ENCODE peak calls at places on chromosomes 7 and 10, in six cellular contexts. R is PC-3, D is OCI-LY7, Q is hepatocyte, P is HCT116, V is GM23248. I is an unnamed sample. For H3K4me1 and H3K79me2, the result is how much of the 10 kb centered on the place peaks cover.

GRCh38 chr7:55019329-55019690 is 493 bp downstream of the EGFR start:
- DNase-seq in R (peak), V (peak), Q (peak), P (no peak), D (no peak), I (peak)

GRCh38 chr7:24982917-24983316 is 2.9 kb upstream of the OSBPL3 start:
- DNase-seq in Q (no peak), D (no peak), P (no peak), R (peak), V (peak), I (peak)

GRCh38 chr10:71084061-71084817 is 128.1 kb upstream of the UNC5B start:
- DNase-seq in V (no peak), R (no peak), D (no peak), Q (no peak), P (no peak), I (no peak)

GRCh38 chr10:101818958-101819633 is 852 bp upstream of the OGA start:
- DNase-seq in P (no peak), V (no peak), R (peak), Q (peak), D (no peak), I (peak)

GRCh38 chr7:157692156-157693011 is 355.6 kb downstream of the DNAJB6 start:
- DNase-seq in D (no peak), Q (no peak), P (no peak), R (no peak), V (no peak), I (peak)

GRCh38 chr10:89242840-89243586 is 8.6 kb downstream of the LIPA start:
- DNase-seq in V (no peak), R (no peak), Q (no peak), D (no peak), P (no peak), I (no peak)

GRCh38 chr10:66246177-66246576 is 679.7 kb upstream of the LRRTM3 start:
- DNase-seq in P (no peak), R (no peak), D (no peak), Q (no peak), V (no peak), I (no peak)

GRCh38 chr10:21528452-21529235 is 3.2 kb upstream of the SKIDA1 start:
- DNase-seq in V (no peak), D (no peak), Q (no peak), P (no peak), R (no peak), I (peak)

GRCh38 chr7:64504581-64505120 is 58.2 kb downstream of the ZNF680 start:
- DNase-seq in P (no peak), Q (no peak), D (peak), R (no peak), V (no peak), I (no peak)

GRCh38 chr7:18700147-18700546 is 204.6 kb downstream of the HDAC9 start:
- DNase-seq in R (peak), V (no peak), D (peak), P (peak), Q (no peak), I (peak)

GRCh38 chr7:107972075-107972482 is 30.9 kb downstream of the LAMB1 start:
- DNase-seq in P (no peak), Q (peak), D (no peak), R (no peak), V (peak), I (no peak)

GRCh38 chr7:7956531-7957221 is 11.9 kb upstream of the GLCCI1 start:
- DNase-seq in Q (no peak), P (no peak), V (peak), R (peak), D (no peak), I (no peak)

GRCh38 chr10:21488246-21488953 is 37.1 kb downstream of the SKIDA1 start:
- DNase-seq in D (no peak), Q (no peak), R (no peak), P (no peak), V (no peak), I (no peak)

GRCh38 chr7:37342665-37343471 is 105.8 kb downstream of the ELMO1 start:
- DNase-seq in V (no peak), D (peak), Q (no peak), P (no peak), R (no peak), I (no peak)

GRCh38 chr10:132115736-132116135 is 50.0 kb downstream of the JAKMIP3 start:
- DNase-seq in P (no peak), Q (no peak), D (no peak), R (no peak), V (no peak), I (no peak)

GRCh38 chr10:131315343-131315742 is 3.8 kb upstream of the TCERG1L start:
- DNase-seq in D (no peak), V (no peak), Q (peak), R (no peak), P (no peak), I (no peak)

GRCh38 chr7:45715471-45716352 is 141.5 kb downstream of the ADCY1 start:
- DNase-seq in Q (no peak), R (no peak), D (no peak), V (no peak), P (no peak), I (no peak)

GRCh38 chr10:119541046-119541445 is 1.5 kb downstream of the RGS10 start:
- DNase-seq in P (no peak), Q (no peak), V (peak), D (no peak), R (peak), I (no peak)

GRCh38 chr7:104650991-104651680 is 322.7 kb downstream of the LHFPL3 start:
- DNase-seq in V (no peak), Q (no peak), P (no peak), D (no peak), R (no peak), I (no peak)

GRCh38 chr7:41881313-41882130 is 178.6 kb upstream of the INHBA start:
- DNase-seq in V (no peak), P (no peak), R (no peak), D (peak), Q (no peak), I (no peak)

GRCh38 chr7:1542841-1543747 is 12.6 kb downstream of the MAFK start:
- DNase-seq in R (no peak), V (no peak), P (no peak), Q (no peak), D (no peak), I (no peak)

GRCh38 chr10:42690449-42691360 is 52.3 kb upstream of the ZNF33B start:
- DNase-seq in P (peak), D (no peak), R (peak), Q (no peak), V (no peak), I (no peak)

GRCh38 chr10:26378763-26379361 is 59.3 kb upstream of the APBB1IP start:
- DNase-seq in Q (no peak), V (peak), D (no peak), P (no peak), R (no peak), I (no peak)

GRCh38 chr10:119831656-119832055 is 41.0 kb downstream of the MCMBP start:
- DNase-seq in Q (no peak), V (no peak), R (no peak), D (no peak), P (no peak), I (no peak)

GRCh38 chr10:8042032-8042863 is 12.2 kb upstream of the GATA3 start:
- DNase-seq in P (no peak), D (no peak), V (no peak), Q (no peak), R (no peak), I (peak)

GRCh38 chr10:113552014-113552413 is 839 bp upstream of the HABP2 start:
- DNase-seq in V (no peak), Q (no peak), D (no peak), P (no peak), R (peak), I (no peak)

GRCh38 chr7:105268511-105269392 is 120.0 kb downstream of the SRPK2 start:
- DNase-seq in D (peak), V (peak), Q (peak), R (peak), P (no peak), I (no peak)

GRCh38 chr10:79084012-79084971 is 15.5 kb downstream of the ZMIZ1 start:
- DNase-seq in V (peak), R (peak), P (no peak), Q (peak), D (peak), I (no peak)

GRCh38 chr7:15158141-15158810 is 255.7 kb upstream of the DGKB start:
- DNase-seq in Q (no peak), R (no peak), V (peak), P (no peak), D (no peak), I (no peak)

GRCh38 chr7:142815099-142815498 is 39.8 kb upstream of the EPHB6 start:
- DNase-seq in D (no peak), Q (no peak), R (no peak), P (no peak), V (no peak), I (no peak)

GRCh38 chr7:17544401-17544800 is 245.9 kb downstream of the AHR start:
- DNase-seq in Q (no peak), D (no peak), V (no peak), P (no peak), R (no peak), I (no peak)

GRCh38 chr10:97715259-97715874 is 1.8 kb downstream of the MARVELD1 start:
- DNase-seq in P (no peak), Q (no peak), D (no peak), V (peak), R (no peak), I (peak)

GRCh38 chr10:4825456-4825867 is 545 bp upstream of the AKR1E2 start:
- DNase-seq in P (no peak), D (no peak), V (no peak), Q (no peak), R (no peak), I (no peak)

GRCh38 chr10:91514684-91515253 is 104.6 kb downstream of the HECTD2 start:
- DNase-seq in R (no peak), D (no peak), P (no peak), Q (no peak), V (no peak), I (no peak)
- H3K4me1 ChIP-seq in R (under half), D (under half), P (under half), Q (under half), V (half or more), I (under half)

DNA sequence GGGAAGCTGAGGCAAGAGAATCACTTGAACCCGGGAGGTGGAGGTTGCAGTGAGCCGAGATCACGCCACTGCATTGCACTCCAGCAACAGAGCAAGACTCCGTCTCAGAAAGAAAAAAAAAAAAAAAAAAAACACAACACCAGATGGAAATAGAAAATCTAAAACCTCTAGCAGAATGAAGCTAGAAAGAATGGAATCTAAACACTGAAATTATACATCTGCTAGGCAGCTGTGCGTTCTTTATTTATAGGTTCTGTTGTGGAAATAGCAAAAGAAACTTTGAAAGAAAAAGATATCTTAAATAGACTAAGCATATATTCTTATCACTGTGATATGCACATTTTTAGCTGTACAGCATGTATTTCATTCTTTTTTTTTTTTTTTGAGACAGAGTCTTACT is 17.1 kb downstream of the BMPR1A start:
- DNase-seq in Q (no peak), D (no peak), P (no peak), V (no peak), R (no peak), I (no peak)
- H3K79me2 ChIP-seq in Q (half or more), D (under half), P (half or more), V (half or more), R (under half), I (half or more)

DNA sequence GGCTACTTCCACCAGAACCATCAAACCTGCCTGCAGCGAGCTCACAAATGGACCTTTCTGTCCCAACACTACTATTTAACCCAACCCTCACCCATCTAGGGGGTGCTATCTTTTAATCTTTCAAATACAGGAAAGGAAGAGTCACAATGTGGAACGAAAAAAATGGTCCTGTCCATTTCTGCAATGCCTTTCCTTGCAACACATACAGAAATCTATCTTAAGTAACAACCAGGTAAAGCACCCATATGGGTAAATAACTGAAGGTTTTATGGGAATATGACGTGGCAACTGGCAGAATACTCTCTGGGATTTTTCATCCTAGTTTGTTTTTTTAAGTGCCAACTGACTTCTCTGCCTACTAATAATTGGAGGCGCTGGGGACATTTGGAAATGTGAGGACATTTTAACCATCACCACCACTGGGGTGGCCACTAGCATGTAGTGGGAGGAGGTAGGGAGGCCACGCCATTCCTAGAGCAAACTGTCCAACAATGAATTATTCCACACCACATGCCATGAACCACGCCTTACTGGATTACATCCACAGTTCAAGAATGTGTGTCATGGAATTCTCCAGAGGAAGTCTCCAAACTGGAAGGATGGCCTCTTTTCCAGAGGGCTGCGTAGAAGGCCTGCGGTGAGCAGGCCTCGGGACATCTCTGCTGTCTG is 24.5 kb downstream of the TNS3 start:
- DNase-seq in P (no peak), D (no peak), V (peak), R (peak), Q (no peak), I (no peak)
- TF ChIP-seq EZH2phosphoT487 in P (no peak), D (no peak), V (no peak), R (no peak), Q (no peak), I (no peak)

GRCh38 chr7:127938588-127938987 is 92.6 kb downstream of the LRRC4 start:
- DNase-seq in R (peak), D (no peak), Q (peak), P (no peak), V (peak), I (no peak)

GRCh38 chr7:127943541-127944521 is 87.4 kb downstream of the LRRC4 start:
- DNase-seq in V (peak), Q (peak), R (no peak), P (no peak), D (no peak), I (peak)

GRCh38 chr7:127940365-127941160 is 90.7 kb downstream of the LRRC4 start:
- DNase-seq in R (no peak), V (peak), Q (no peak), D (no peak), P (no peak), I (peak)

GRCh38 chr7:127937066-127937680 is 94.1 kb downstream of the LRRC4 start:
- DNase-seq in D (no peak), R (no peak), V (no peak), P (no peak), Q (no peak), I (no peak)

GRCh38 chr7:127941471-127941870 is 89.8 kb downstream of the LRRC4 start:
- DNase-seq in R (no peak), P (no peak), D (no peak), V (no peak), Q (no peak), I (no peak)
- H3K4me1 ChIP-seq in R (under half), P (under half), D (under half), V (under half), Q (under half), I (under half)

GRCh38 chr7:152383341-152384234 is 52.2 kb downstream of the KMT2C start:
- DNase-seq in D (no peak), R (no peak), Q (no peak), V (peak), P (no peak), I (no peak)
- H3K79me2 ChIP-seq in D (half or more), R (half or more), Q (half or more), V (half or more), P (under half), I (half or more)

DNA sequence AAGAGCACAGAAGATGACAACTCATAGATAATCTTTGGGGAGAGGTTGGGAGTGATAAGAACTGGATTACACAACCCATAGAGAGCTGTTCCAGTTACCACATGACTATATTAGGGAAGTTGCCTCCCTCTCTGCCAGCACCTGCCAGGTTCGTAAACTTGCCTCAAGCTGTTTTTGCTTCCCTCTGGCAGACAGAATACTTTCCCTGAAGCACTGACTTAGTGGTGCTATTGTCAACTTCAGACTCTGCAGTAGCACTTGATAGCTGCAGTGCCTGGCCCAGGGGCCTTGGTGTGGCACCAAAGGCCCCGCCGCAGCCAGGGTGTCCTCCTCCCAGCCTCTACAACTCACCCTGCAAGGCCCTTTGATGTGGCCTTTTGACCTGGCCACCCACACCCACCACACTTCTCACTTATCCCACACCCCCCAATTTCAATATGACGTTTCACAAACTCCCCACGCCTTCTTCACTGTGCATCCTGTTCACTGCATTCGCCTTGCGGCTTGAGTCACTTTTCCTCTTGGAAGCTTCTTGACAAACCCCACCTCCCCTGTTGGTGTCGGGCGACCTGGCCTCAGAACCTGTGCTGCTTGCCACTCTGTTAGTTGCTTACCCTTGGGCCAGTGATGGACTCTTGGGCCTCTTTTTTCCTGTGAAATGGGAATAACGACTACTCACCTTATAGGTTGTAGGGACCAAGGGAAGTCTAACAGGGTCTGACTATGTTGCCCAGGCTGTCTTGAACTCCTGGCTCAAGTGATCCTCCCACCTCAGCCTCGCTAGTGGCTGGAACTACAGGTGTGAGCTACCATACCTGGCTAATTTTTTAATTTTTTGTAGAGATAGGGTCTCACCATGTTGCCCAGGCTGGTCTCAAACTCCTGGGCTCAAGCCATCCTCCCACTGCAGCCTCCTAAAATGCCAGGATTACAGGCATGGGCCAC is 50.2 kb upstream of the PODXL start:
- DNase-seq in R (peak), V (peak), D (no peak), P (no peak), Q (no peak), I (peak)
- TF ChIP-seq EZH2phosphoT487 in R (no peak), V (no peak), D (no peak), P (no peak), Q (no peak), I (no peak)

DNA sequence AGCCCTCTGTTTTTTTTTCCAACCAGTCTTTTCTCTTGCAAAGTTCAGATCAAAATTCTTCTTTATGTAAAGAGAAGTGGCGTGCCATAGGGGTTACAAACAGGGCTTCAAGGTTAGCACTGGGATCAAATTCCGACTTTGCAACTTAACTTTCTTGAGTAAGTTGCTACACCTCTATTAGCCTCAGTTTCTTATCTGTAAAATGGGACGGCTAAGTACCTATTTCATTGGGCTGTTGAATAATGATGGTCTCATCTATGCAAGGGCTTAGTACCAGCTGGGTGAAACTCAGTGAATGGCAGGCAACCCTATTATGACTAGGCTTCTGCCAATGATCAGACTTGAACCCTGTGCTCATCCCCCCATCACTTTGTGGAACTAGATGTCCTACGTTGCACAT is 33.9 kb downstream of the ITPRIP start:
- DNase-seq in R (no peak), V (no peak), P (no peak), Q (no peak), D (no peak), I (no peak)
- H3K4me1 ChIP-seq in R (under half), V (under half), P (under half), Q (under half), D (under half), I (under half)

GRCh38 chr10:31490858-31491504 is 172.0 kb downstream of the ZEB1 start:
- DNase-seq in V (peak), D (peak), P (peak), Q (peak), R (peak), I (peak)
- H3K79me2 ChIP-seq in V (half or more), D (under half), P (under half), Q (under half), R (under half), I (under half)

GRCh38 chr10:110074986-110075664 is 67.3 kb downstream of the ADD3 start:
- DNase-seq in P (no peak), V (peak), Q (no peak), D (peak), R (peak), I (no peak)

GRCh38 chr10:110076559-110077318 is 69.0 kb downstream of the ADD3 start:
- DNase-seq in R (peak), P (peak), V (peak), D (peak), Q (peak), I (no peak)

GRCh38 chr10:110075726-110076125 is 67.9 kb downstream of the ADD3 start:
- DNase-seq in R (no peak), D (no peak), V (no peak), Q (no peak), P (no peak), I (no peak)

GRCh38 chr10:110077436-110078120 is 69.8 kb downstream of the ADD3 start:
- DNase-seq in D (no peak), R (no peak), V (peak), Q (no peak), P (no peak), I (no peak)

GRCh38 chr10:110074298-110074697 is 66.5 kb downstream of the ADD3 start:
- DNase-seq in R (no peak), Q (no peak), V (peak), D (no peak), P (no peak), I (no peak)
- TF ChIP-seq EZH2phosphoT487 in R (no peak), Q (no peak), V (no peak), D (no peak), P (no peak), I (no peak)

GRCh38 chr7:99621271-99621670 is 4.5 kb downstream of the ZSCAN25 start:
- DNase-seq in Q (no peak), V (no peak), R (no peak), P (no peak), D (no peak), I (no peak)
- H3K4me1 ChIP-seq in Q (under half), V (under half), R (under half), P (under half), D (under half), I (under half)

I was measured in neural progenitor cell.